ENCODE peak calls at places on chromosomes 6 and 20, in six cellular contexts. T is IMR-90, Z is breast epithelium, W is pancreas, D is lung, N is hepatocyte. G is an unnamed sample.

GRCh38 chr6:34132486-34133185 is 13.3 kb downstream of the GRM4 start:
- DNase-seq in T (peak), Z (no peak), W (no peak), D (no peak), N (peak), G (no peak)

GRCh38 chr20:10239954-10240353 is 21.3 kb downstream of the SNAP25 start:
- DNase-seq in T (peak), Z (peak), W (peak), D (peak), N (peak), G (no peak)

GRCh38 chr20:6074145-6074561 is 20.3 kb upstream of the LRRN4 start:
- DNase-seq in T (no peak), Z (no peak), W (no peak), D (no peak), N (peak), G (no peak)

GRCh38 chr6:41074692-41075436 is 2.1 kb downstream of the NFYA start:
- DNase-seq in T (peak), Z (no peak), W (no peak), D (no peak), N (no peak), G (no peak)

GRCh38 chr6:47034919-47035318 is 7.2 kb downstream of the ADGRF1 start:
- DNase-seq in T (peak), Z (peak), W (peak), D (peak), N (peak), G (no peak)

GRCh38 chr6:141580988-141581387 is 551.7 kb upstream of the GJE1 start:
- DNase-seq in T (peak), Z (no peak), W (no peak), D (no peak), N (no peak), G (no peak)

GRCh38 chr6:95905132-95905531 is 110.6 kb upstream of the FUT9 start:
- DNase-seq in T (no peak), Z (no peak), W (no peak), D (no peak), N (no peak), G (no peak)

GRCh38 chr6:11854418-11855165 is 76.0 kb upstream of the ADTRP start:
- DNase-seq in T (peak), Z (no peak), W (peak), D (no peak), N (peak), G (no peak)

GRCh38 chr20:50085146-50085480 is 27.8 kb downstream of the UBE2V1 start:
- DNase-seq in T (no peak), Z (no peak), W (no peak), D (no peak), N (no peak), G (no peak)

GRCh38 chr6:38997128-38997761 is 51.3 kb upstream of the GLP1R start:
- DNase-seq in T (peak), Z (no peak), W (peak), D (no peak), N (peak), G (no peak)

GRCh38 chr6:32096087-32096393 is 13.1 kb downstream of the TNXB start:
- DNase-seq in T (no peak), Z (no peak), W (no peak), D (no peak), N (no peak), G (no peak)

GRCh38 chr6:35736293-35736894 is 438 bp upstream of the ARMC12 start:
- DNase-seq in T (peak), Z (peak), W (peak), D (peak), N (peak), G (peak)

GRCh38 chr6:63245420-63245819 is 34.2 kb downstream of the FKBP1C start:
- DNase-seq in T (no peak), Z (no peak), W (no peak), D (no peak), N (no peak), G (no peak)

GRCh38 chr6:63249875-63250482 is 38.7 kb downstream of the FKBP1C start:
- DNase-seq in T (no peak), Z (no peak), W (no peak), D (no peak), N (no peak), G (no peak)

DNA sequence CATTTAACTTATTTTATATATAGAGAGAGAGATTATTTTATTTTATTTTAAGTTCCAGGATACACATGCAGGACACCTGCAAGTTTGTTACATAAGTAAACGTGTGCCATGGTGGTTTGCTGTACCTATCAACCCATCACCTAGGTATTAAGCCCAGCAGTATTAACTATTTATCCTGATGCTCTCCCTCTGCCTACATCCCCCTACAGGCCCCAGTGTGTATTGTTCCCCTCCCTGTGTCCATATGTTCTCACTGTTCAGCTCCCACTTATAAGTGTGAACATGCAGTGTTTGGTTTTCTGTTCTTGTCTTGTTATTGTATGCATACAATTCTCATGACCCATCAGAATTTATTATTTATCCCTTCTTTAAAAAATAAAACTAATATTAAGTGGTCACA is 34.6 kb downstream of the FKBP1C start:
- DNase-seq in T (no peak), Z (no peak), W (no peak), D (no peak), N (no peak), G (no peak)
- TF ChIP-seq CTCF in T (no peak), Z (no peak), W (no peak), D (no peak), N (peak), G (no peak)

DNA sequence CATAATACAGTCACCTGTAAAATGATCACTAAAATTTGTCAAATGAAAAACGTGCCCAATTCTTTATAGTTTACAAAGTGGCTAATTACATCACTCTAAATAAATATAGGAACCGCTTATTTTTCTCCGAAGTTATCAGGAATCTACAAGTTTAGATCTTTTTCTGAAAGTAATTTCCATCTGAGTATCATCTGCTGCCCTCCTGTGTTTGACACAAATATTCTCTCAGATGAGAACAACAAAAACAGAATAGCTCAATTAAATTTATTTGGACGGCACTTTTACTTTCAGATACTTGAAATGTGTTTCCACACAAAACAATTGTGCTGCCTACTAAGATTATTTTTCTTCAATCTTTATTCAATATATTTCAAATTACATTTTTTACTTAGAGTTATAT is 5.0 kb downstream of the SF3B5 start:
- DNase-seq in T (no peak), Z (no peak), W (no peak), D (no peak), N (no peak), G (no peak)
- TF ChIP-seq CTCF in T (no peak), Z (no peak), W (no peak), D (no peak), N (peak), G (no peak)

DNA sequence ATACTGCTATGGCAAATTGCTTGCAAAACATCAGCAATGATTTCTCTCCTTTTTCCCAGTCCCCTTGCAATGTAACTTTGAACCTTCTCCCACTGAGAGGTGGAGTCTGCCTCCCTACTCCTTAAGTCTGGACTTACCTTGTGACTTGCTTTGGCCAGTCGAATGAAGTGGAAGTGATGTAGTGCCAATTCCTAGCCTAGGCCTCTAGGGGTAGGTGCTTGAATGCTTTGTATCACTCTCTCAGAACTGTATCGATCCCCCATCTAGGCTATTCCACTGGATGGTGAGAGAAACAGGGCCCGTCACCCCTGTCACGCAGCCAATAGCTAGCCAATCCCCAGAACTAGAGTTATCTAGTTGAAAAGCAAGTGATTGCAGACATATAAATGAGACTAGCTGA is 238.6 kb downstream of the BTBD3 start:
- DNase-seq in T (no peak), Z (no peak), W (no peak), D (no peak), N (no peak), G (no peak)
- TF ChIP-seq CTCF in T (no peak), Z (no peak), W (no peak), D (no peak), N (no peak), G (no peak)

GRCh38 chr20:37735541-37735940 is 41.7 kb downstream of the CTNNBL1 start:
- DNase-seq in T (no peak), Z (no peak), W (no peak), D (no peak), N (no peak), G (no peak)

GRCh38 chr20:37729909-37730308 is 36.1 kb downstream of the CTNNBL1 start:
- DNase-seq in T (peak), Z (no peak), W (no peak), D (no peak), N (no peak), G (no peak)

GRCh38 chr20:37734228-37734980 is 40.6 kb downstream of the CTNNBL1 start:
- DNase-seq in T (peak), Z (no peak), W (no peak), D (no peak), N (no peak), G (no peak)

GRCh38 chr20:37736132-37736531 is 42.3 kb downstream of the CTNNBL1 start:
- DNase-seq in T (no peak), Z (no peak), W (no peak), D (no peak), N (no peak), G (no peak)

DNA sequence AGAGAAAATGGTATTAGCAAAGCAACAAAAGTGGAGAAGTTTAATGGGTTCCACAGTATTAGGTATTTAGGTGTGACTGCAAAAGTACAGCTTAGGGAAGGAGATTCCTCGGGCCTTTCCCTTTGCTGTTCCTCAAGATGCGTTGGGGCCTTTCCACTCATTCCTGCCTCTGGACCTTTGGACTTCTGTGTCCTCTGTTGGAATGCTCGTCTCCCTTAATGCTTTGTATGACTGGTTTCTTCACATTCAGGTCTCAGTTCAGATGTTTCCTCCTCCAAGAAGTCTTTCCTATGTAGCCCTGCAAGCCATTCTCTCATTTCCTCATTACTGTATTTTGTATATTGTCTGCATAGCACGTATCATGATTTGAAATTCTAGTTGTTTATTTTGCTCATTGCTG is 39.6 kb downstream of the CTNNBL1 start:
- DNase-seq in T (no peak), Z (no peak), W (no peak), D (no peak), N (peak), G (no peak)
- TF ChIP-seq CTCF in T (no peak), Z (no peak), W (no peak), D (no peak), N (no peak), G (no peak)

G was measured in omental fat pad.